ENCODE peak calls at places on chromosomes 16 and 17, in four cellular contexts. One of them, this sample, is unnamed.

GRCh38 chr16:88882358-88883030 is 16.0 kb upstream of the PABPN1L start:
- DNase-seq in mesothelial cell of epicardium: no peak
- DNase-seq in anterior cingulate cortex: no peak
- DNase-seq in stimulated activated CD4-positive, alpha-beta T cell treated with anti-CD3 and anti-CD28 coated beads, Interleukin-15, amount 100 ng/mL, for 24 hours: no peak
- DNase-seq in this sample: no peak

GRCh38 chr16:86635181-86635580 is 56.8 kb downstream of the FOXL1 start:
- DNase-seq in anterior cingulate cortex: no peak
- DNase-seq in stimulated activated CD4-positive, alpha-beta T cell treated with anti-CD3 and anti-CD28 coated beads, Interleukin-15, amount 100 ng/mL, for 24 hours: no peak
- DNase-seq in mesothelial cell of epicardium: no peak
- DNase-seq in this sample: no peak

GRCh38 chr17:73698966-73699365 is 54.7 kb upstream of the SDK2 start:
- DNase-seq in stimulated activated CD4-positive, alpha-beta T cell treated with anti-CD3 and anti-CD28 coated beads, Interleukin-15, amount 100 ng/mL, for 24 hours: no peak
- DNase-seq in anterior cingulate cortex: no peak
- DNase-seq in mesothelial cell of epicardium: no peak
- DNase-seq in this sample: no peak

GRCh38 chr16:54093281-54093680 is 193.3 kb downstream of the IRX3 start:
- DNase-seq in stimulated activated CD4-positive, alpha-beta T cell treated with anti-CD3 and anti-CD28 coated beads, Interleukin-15, amount 100 ng/mL, for 24 hours: no peak
- DNase-seq in anterior cingulate cortex: no peak
- DNase-seq in mesothelial cell of epicardium: no peak
- DNase-seq in this sample: no peak

GRCh38 chr17:30524847-30525246 is 47.6 kb downstream of the GOSR1 start:
- DNase-seq in anterior cingulate cortex: no peak
- DNase-seq in mesothelial cell of epicardium: no peak
- DNase-seq in stimulated activated CD4-positive, alpha-beta T cell treated with anti-CD3 and anti-CD28 coated beads, Interleukin-15, amount 100 ng/mL, for 24 hours: no peak
- DNase-seq in this sample: no peak

GRCh38 chr17:29093090-29093871 is 50.3 kb downstream of the PIPOX start:
- DNase-seq in stimulated activated CD4-positive, alpha-beta T cell treated with anti-CD3 and anti-CD28 coated beads, Interleukin-15, amount 100 ng/mL, for 24 hours: no peak
- DNase-seq in mesothelial cell of epicardium: no peak
- DNase-seq in anterior cingulate cortex: no peak
- DNase-seq in this sample: no peak

GRCh38 chr17:21278304-21279197 is 6.0 kb upstream of the MAP2K3 start:
- DNase-seq in mesothelial cell of epicardium: no peak
- DNase-seq in anterior cingulate cortex: no peak
- DNase-seq in stimulated activated CD4-positive, alpha-beta T cell treated with anti-CD3 and anti-CD28 coated beads, Interleukin-15, amount 100 ng/mL, for 24 hours: peak
- DNase-seq in this sample: no peak

GRCh38 chr17:13030459-13031305 is 12.9 kb upstream of the ELAC2 start:
- DNase-seq in mesothelial cell of epicardium: no peak
- DNase-seq in anterior cingulate cortex: no peak
- DNase-seq in stimulated activated CD4-positive, alpha-beta T cell treated with anti-CD3 and anti-CD28 coated beads, Interleukin-15, amount 100 ng/mL, for 24 hours: peak
- DNase-seq in this sample: no peak

GRCh38 chr17:53818271-53818670 is 4.5 kb upstream of the KIF2B start:
- DNase-seq in stimulated activated CD4-positive, alpha-beta T cell treated with anti-CD3 and anti-CD28 coated beads, Interleukin-15, amount 100 ng/mL, for 24 hours: no peak
- DNase-seq in anterior cingulate cortex: no peak
- DNase-seq in mesothelial cell of epicardium: no peak
- DNase-seq in this sample: no peak

GRCh38 chr17:6305613-6306360 is 129.1 kb downstream of the AIPL1 start:
- DNase-seq in stimulated activated CD4-positive, alpha-beta T cell treated with anti-CD3 and anti-CD28 coated beads, Interleukin-15, amount 100 ng/mL, for 24 hours: no peak
- DNase-seq in anterior cingulate cortex: peak
- DNase-seq in mesothelial cell of epicardium: no peak
- DNase-seq in this sample: peak

GRCh38 chr16:69867796-69868565 is 83.2 kb upstream of the CLEC18A start:
- DNase-seq in anterior cingulate cortex: no peak
- DNase-seq in stimulated activated CD4-positive, alpha-beta T cell treated with anti-CD3 and anti-CD28 coated beads, Interleukin-15, amount 100 ng/mL, for 24 hours: no peak
- DNase-seq in mesothelial cell of epicardium: no peak
- DNase-seq in this sample: no peak

GRCh38 chr17:75509528-75510258 is 5.6 kb downstream of the CASKIN2 start:
- DNase-seq in stimulated activated CD4-positive, alpha-beta T cell treated with anti-CD3 and anti-CD28 coated beads, Interleukin-15, amount 100 ng/mL, for 24 hours: no peak
- DNase-seq in anterior cingulate cortex: no peak
- DNase-seq in mesothelial cell of epicardium: no peak
- DNase-seq in this sample: no peak

GRCh38 chr17:43714338-43715149 is 44.0 kb downstream of the SOST start:
- DNase-seq in anterior cingulate cortex: no peak
- DNase-seq in stimulated activated CD4-positive, alpha-beta T cell treated with anti-CD3 and anti-CD28 coated beads, Interleukin-15, amount 100 ng/mL, for 24 hours: no peak
- DNase-seq in mesothelial cell of epicardium: no peak
- DNase-seq in this sample: no peak

GRCh38 chr16:7566360-7566759 is 233.7 kb downstream of the RBFOX1 start:
- DNase-seq in stimulated activated CD4-positive, alpha-beta T cell treated with anti-CD3 and anti-CD28 coated beads, Interleukin-15, amount 100 ng/mL, for 24 hours: no peak
- DNase-seq in mesothelial cell of epicardium: no peak
- DNase-seq in anterior cingulate cortex: no peak
- DNase-seq in this sample: no peak

GRCh38 chr17:35969558-35970442 is 11.5 kb downstream of the CCL16 start:
- DNase-seq in stimulated activated CD4-positive, alpha-beta T cell treated with anti-CD3 and anti-CD28 coated beads, Interleukin-15, amount 100 ng/mL, for 24 hours: peak
- DNase-seq in anterior cingulate cortex: peak
- DNase-seq in mesothelial cell of epicardium: peak
- DNase-seq in this sample: peak

GRCh38 chr16:2428051-2428786 is 1.0 kb upstream of the CCNF start:
- DNase-seq in stimulated activated CD4-positive, alpha-beta T cell treated with anti-CD3 and anti-CD28 coated beads, Interleukin-15, amount 100 ng/mL, for 24 hours: peak
- DNase-seq in mesothelial cell of epicardium: no peak
- DNase-seq in anterior cingulate cortex: no peak
- DNase-seq in this sample: no peak

This sample was measured in NCI-H345.